ENCODE peak calls at places on chromosomes 12 and 14, in ten cellular contexts. One of them, this sample, is unnamed.

GRCh38 chr12:53561590-53561953 is 54.3 kb upstream of the NPFF start:
- DNase-seq in type B pancreatic cell: no peak
- DNase-seq in Right ventricle myocardium superior: no peak
- DNase-seq in GM18507: no peak
- DNase-seq in ureter: no peak
- DNase-seq in GM23338: no peak
- DNase-seq in T-helper 9 cell: no peak
- DNase-seq in bronchial epithelial cell: peak
- DNase-seq in NCI-H774: peak
- DNase-seq in iris pigment epithelial cell: peak
- DNase-seq in this sample: peak

GRCh38 chr14:64726585-64726890 is 22.3 kb downstream of the PLEKHG3 start:
- DNase-seq in type B pancreatic cell: no peak
- DNase-seq in Right ventricle myocardium superior: peak
- DNase-seq in GM18507: no peak
- DNase-seq in ureter: peak
- DNase-seq in GM23338: peak
- DNase-seq in T-helper 9 cell: peak
- DNase-seq in bronchial epithelial cell: peak
- DNase-seq in NCI-H774: no peak
- DNase-seq in iris pigment epithelial cell: peak
- DNase-seq in this sample: peak

GRCh38 chr14:37709419-37710195 is 114.2 kb downstream of the TTC6 start:
- DNase-seq in type B pancreatic cell: no peak
- DNase-seq in Right ventricle myocardium superior: no peak
- DNase-seq in GM18507: no peak
- DNase-seq in ureter: no peak
- DNase-seq in GM23338: peak
- DNase-seq in T-helper 9 cell: no peak
- DNase-seq in bronchial epithelial cell: peak
- DNase-seq in NCI-H774: no peak
- DNase-seq in iris pigment epithelial cell: peak
- DNase-seq in this sample: peak

GRCh38 chr14:37443461-37443860 is 151.6 kb downstream of the FOXA1 start:
- DNase-seq in type B pancreatic cell: no peak
- DNase-seq in Right ventricle myocardium superior: no peak
- DNase-seq in GM18507: no peak
- DNase-seq in ureter: no peak
- DNase-seq in GM23338: no peak
- DNase-seq in T-helper 9 cell: no peak
- DNase-seq in bronchial epithelial cell: no peak
- DNase-seq in NCI-H774: no peak
- DNase-seq in iris pigment epithelial cell: peak
- DNase-seq in this sample: no peak

GRCh38 chr12:57838594-57839302 is 7.8 kb downstream of the CTDSP2 start:
- DNase-seq in type B pancreatic cell: no peak
- DNase-seq in Right ventricle myocardium superior: no peak
- DNase-seq in GM18507: no peak
- DNase-seq in ureter: no peak
- DNase-seq in GM23338: no peak
- DNase-seq in T-helper 9 cell: no peak
- DNase-seq in bronchial epithelial cell: no peak
- DNase-seq in NCI-H774: no peak
- DNase-seq in iris pigment epithelial cell: no peak
- DNase-seq in this sample: no peak

GRCh38 chr12:544941-545635 is 85.3 kb downstream of the B4GALNT3 start:
- DNase-seq in type B pancreatic cell: no peak
- DNase-seq in Right ventricle myocardium superior: no peak
- DNase-seq in GM18507: no peak
- DNase-seq in ureter: no peak
- DNase-seq in GM23338: no peak
- DNase-seq in T-helper 9 cell: no peak
- DNase-seq in bronchial epithelial cell: no peak
- DNase-seq in NCI-H774: no peak
- DNase-seq in iris pigment epithelial cell: no peak
- DNase-seq in this sample: no peak

GRCh38 chr12:119565404-119565803 is 28.2 kb upstream of the TMEM233 start:
- DNase-seq in type B pancreatic cell: no peak
- DNase-seq in Right ventricle myocardium superior: no peak
- DNase-seq in GM18507: no peak
- DNase-seq in ureter: no peak
- DNase-seq in GM23338: no peak
- DNase-seq in T-helper 9 cell: no peak
- DNase-seq in bronchial epithelial cell: no peak
- DNase-seq in NCI-H774: no peak
- DNase-seq in iris pigment epithelial cell: no peak
- DNase-seq in this sample: peak

GRCh38 chr12:117208811-117209455 is 18.7 kb upstream of the FBXO21 start:
- DNase-seq in type B pancreatic cell: no peak
- DNase-seq in Right ventricle myocardium superior: no peak
- DNase-seq in GM18507: no peak
- DNase-seq in ureter: no peak
- DNase-seq in GM23338: no peak
- DNase-seq in T-helper 9 cell: no peak
- DNase-seq in bronchial epithelial cell: no peak
- DNase-seq in NCI-H774: no peak
- DNase-seq in iris pigment epithelial cell: no peak
- DNase-seq in this sample: no peak

GRCh38 chr12:22935090-22935489 is 310.1 kb downstream of the ETNK1 start:
- DNase-seq in type B pancreatic cell: no peak
- DNase-seq in Right ventricle myocardium superior: peak
- DNase-seq in GM18507: no peak
- DNase-seq in ureter: no peak
- DNase-seq in GM23338: peak
- DNase-seq in T-helper 9 cell: no peak
- DNase-seq in bronchial epithelial cell: no peak
- DNase-seq in NCI-H774: no peak
- DNase-seq in iris pigment epithelial cell: no peak
- DNase-seq in this sample: no peak

GRCh38 chr14:55974046-55974582 is 144.1 kb upstream of the PELI2 start:
- DNase-seq in type B pancreatic cell: no peak
- DNase-seq in Right ventricle myocardium superior: no peak
- DNase-seq in GM18507: no peak
- DNase-seq in ureter: no peak
- DNase-seq in GM23338: no peak
- DNase-seq in T-helper 9 cell: no peak
- DNase-seq in bronchial epithelial cell: no peak
- DNase-seq in NCI-H774: no peak
- DNase-seq in iris pigment epithelial cell: no peak
- DNase-seq in this sample: no peak

GRCh38 chr12:88242161-88242925 is 100.2 kb downstream of the TMTC3 start:
- DNase-seq in type B pancreatic cell: no peak
- DNase-seq in Right ventricle myocardium superior: no peak
- DNase-seq in GM18507: no peak
- DNase-seq in ureter: no peak
- DNase-seq in GM23338: no peak
- DNase-seq in T-helper 9 cell: no peak
- DNase-seq in bronchial epithelial cell: peak
- DNase-seq in NCI-H774: no peak
- DNase-seq in iris pigment epithelial cell: peak
- DNase-seq in this sample: peak

This sample was measured in PC-3.